ENCODE peak calls at places on chromosomes 4 and X, in five cellular contexts. S is GM23248, V is GM23338, E is hepatocyte, X is MM.1S. I is an unnamed sample. For H3K4me1, the result is how much of the 10 kb centered on the place peaks cover.

GRCh38 chr4:52202931-52203330 is 151.8 kb downstream of the SPATA18 start:
- DNase-seq in S (no peak), V (no peak), E (no peak), X (no peak), I (no peak)

GRCh38 chrX:37755073-37755472 is 24.8 kb upstream of the CYBB start:
- DNase-seq in S (no peak), V (no peak), E (no peak), X (peak), I (no peak)

GRCh38 chr4:147138171-147138570 is 192.5 kb upstream of the TTC29 start:
- DNase-seq in S (peak), V (no peak), E (no peak), X (no peak), I (no peak)

GRCh38 chr4:74794341-74794801 is at the start of gene BTC:
- DNase-seq in S (peak), V (peak), E (peak), X (peak), I (peak)

GRCh38 chr4:24413311-24413784 is 171.0 kb downstream of the DHX15 start:
- DNase-seq in S (no peak), V (peak), E (no peak), X (no peak), I (no peak)

GRCh38 chr4:41363384-41363981 is 106.8 kb downstream of the UCHL1 start:
- DNase-seq in S (peak), V (peak), E (no peak), X (no peak), I (peak)

GRCh38 chr4:40484346-40484745 is 145.3 kb downstream of the RBM47 start:
- DNase-seq in S (no peak), V (no peak), E (no peak), X (no peak), I (peak)

GRCh38 chr4:68654946-68655721 is 15.3 kb downstream of the UGT2B15 start:
- DNase-seq in S (no peak), V (no peak), E (no peak), X (no peak), I (peak)

GRCh38 chrX:76253432-76253831 is 80.6 kb downstream of the PBDC1 start:
- DNase-seq in S (peak), V (peak), E (peak), X (peak), I (peak)

GRCh38 chr4:14177987-14178386 is 550.5 kb upstream of the BOD1L1 start:
- DNase-seq in S (no peak), V (no peak), E (no peak), X (peak), I (no peak)

GRCh38 chrX:69107231-69107739 is 58.0 kb downstream of the PJA1 start:
- DNase-seq in S (no peak), V (peak), E (peak), X (no peak), I (peak)

GRCh38 chr4:121728798-121729226 is 32.0 kb upstream of the ANXA5 start:
- DNase-seq in S (peak), V (no peak), E (no peak), X (no peak), I (peak)

GRCh38 chr4:186901850-186902249 is 178.2 kb upstream of the FAT1 start:
- DNase-seq in S (no peak), V (no peak), E (no peak), X (no peak), I (no peak)

GRCh38 chr4:186900980-186901379 is 177.3 kb upstream of the FAT1 start:
- DNase-seq in S (no peak), V (no peak), E (no peak), X (no peak), I (no peak)

GRCh38 chr4:186906722-186907121 is 183.1 kb upstream of the FAT1 start:
- DNase-seq in S (no peak), V (no peak), E (no peak), X (no peak), I (no peak)

GRCh38 chr4:186902361-186902760 is 178.7 kb upstream of the FAT1 start:
- DNase-seq in S (no peak), V (no peak), E (peak), X (no peak), I (peak)

GRCh38 chr4:186904104-186904503 is 180.4 kb upstream of the FAT1 start:
- DNase-seq in S (peak), V (no peak), E (peak), X (no peak), I (peak)
- TF ChIP-seq EZH2phosphoT487 in S (no peak), V (no peak), E (no peak), X (no peak), I (no peak)

DNA sequence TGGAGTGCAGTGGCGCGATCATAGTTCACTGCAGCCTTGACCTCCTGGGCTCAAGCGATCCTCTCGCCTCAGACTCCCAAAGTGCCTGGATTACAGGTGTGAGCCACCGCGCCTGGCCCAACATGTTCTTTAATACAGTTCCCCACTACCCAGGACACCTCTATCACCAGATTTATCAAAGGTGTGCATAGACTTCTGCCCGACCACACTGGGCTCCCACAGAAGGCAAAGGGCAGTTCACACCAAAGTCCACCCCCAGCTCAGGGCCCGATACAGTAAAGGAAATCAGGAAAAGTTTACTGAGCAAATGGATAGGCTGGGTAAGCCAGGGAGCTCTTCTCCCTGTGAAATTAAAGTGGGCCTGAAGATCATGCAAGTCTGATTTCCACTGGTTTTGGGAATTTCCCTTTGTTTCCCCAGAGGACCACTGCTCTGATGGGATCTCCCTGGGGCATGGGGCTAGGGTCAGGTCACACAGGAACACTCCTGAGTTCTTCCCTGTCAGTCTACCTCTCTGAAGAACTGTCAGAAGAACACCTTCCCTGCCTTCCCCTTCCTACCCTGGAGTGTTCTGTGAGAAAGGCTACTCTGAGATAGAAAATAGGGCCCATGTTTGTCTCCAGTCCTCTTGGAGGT is 17.7 kb upstream of the PIM2 start:
- DNase-seq in S (no peak), V (no peak), E (no peak), X (no peak), I (no peak)
- H3K4me1 ChIP-seq in S (under half), V (under half), E (under half), X (half or more), I (under half)

DNA sequence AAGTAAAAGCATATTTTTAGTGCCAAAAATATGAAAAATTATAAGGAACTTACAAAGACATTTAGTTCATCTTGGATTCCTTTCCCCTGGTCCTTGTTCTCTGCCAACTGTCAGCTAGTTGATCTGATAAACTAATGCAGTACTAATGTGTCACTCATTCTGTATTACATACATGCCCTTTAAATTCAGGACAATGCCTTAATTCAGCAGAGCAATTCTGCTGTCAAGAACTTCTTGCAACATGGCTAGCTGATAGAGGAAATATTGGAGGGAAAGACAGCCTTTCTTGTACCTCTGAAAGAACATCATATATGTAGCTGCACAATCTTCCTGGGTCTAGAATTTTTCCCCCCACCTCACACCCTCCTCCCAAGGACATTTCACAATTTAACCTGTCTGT is 480.1 kb downstream of the RPA4 start:
- DNase-seq in S (no peak), V (no peak), E (no peak), X (no peak), I (no peak)
- TF ChIP-seq EZH2 in S (no peak), V (no peak), E (no peak), X (no peak), I (no peak)

DNA sequence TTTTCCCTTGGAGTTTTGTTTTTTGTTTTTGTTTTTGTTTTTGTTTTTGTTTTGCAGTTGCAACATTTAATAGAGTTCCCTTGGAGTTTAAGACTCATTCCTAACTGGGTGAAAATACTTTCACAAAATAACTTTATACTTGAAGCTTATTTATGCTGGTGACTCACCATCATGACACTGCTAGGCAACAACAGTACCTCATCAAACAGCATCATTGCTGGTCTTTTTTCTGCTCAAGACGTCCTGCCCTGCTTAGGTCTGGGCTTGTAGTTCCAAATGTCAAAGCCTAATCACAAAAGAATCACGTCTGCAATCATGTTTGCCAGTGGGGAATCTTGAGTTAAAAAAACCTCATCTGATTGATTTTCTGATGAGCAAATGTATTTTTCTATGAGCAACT is 105.7 kb upstream of the PRPS2 start:
- DNase-seq in S (no peak), V (no peak), E (no peak), X (no peak), I (peak)
- TF ChIP-seq EZH2phosphoT487 in S (no peak), V (no peak), E (no peak), X (no peak), I (no peak)

GRCh38 chr4:23337292-23337691 is 552.6 kb downstream of the PPARGC1A start:
- DNase-seq in S (no peak), V (peak), E (peak), X (peak), I (peak)

GRCh38 chr4:23333556-23333945 is 556.3 kb downstream of the PPARGC1A start:
- DNase-seq in S (no peak), V (no peak), E (no peak), X (no peak), I (peak)

GRCh38 chr4:23327120-23327519 is 562.7 kb downstream of the PPARGC1A start:
- DNase-seq in S (no peak), V (no peak), E (no peak), X (no peak), I (peak)

GRCh38 chr4:23333946-23334878 is 555.6 kb downstream of the PPARGC1A start:
- DNase-seq in S (peak), V (peak), E (peak), X (peak), I (peak)

DNA sequence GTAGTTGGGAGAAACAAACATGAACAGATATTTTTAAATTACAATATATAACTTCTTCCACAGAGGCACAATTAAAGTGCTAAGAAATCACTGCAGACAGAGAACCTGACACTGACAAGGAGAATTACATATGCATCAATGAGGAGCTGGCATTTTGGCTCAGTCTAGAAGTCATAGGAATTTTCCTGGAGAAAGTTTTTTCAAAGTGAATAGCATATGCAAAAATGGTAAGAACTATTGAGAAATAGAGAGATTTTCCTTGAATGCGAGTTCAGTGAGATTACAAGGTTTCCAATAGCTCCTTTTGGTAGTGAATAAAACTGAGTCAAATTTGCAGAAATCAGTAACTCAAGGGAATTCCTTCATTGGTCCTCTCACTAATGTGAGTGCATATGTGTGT is 557.6 kb downstream of the PPARGC1A start:
- DNase-seq in S (no peak), V (no peak), E (no peak), X (no peak), I (no peak)
- H3K4me1 ChIP-seq in S (under half), V (under half), E (under half), X (under half), I (under half)

GRCh38 chrX:129981207-129981553 is 1.3 kb upstream of the BCORL1 start:
- DNase-seq in S (no peak), V (no peak), E (no peak), X (no peak), I (no peak)
- TF ChIP-seq EZH2 in S (no peak), V (peak), E (no peak), X (no peak), I (no peak)

GRCh38 chr4:165293927-165294649 is 33.4 kb upstream of the MSMO1 start:
- DNase-seq in S (no peak), V (peak), E (no peak), X (no peak), I (no peak)
- TF ChIP-seq EZH2phosphoT487 in S (no peak), V (no peak), E (no peak), X (no peak), I (no peak)

GRCh38 chr4:84691800-84692199 is 108.9 kb downstream of the CDS1 start:
- DNase-seq in S (peak), V (no peak), E (no peak), X (no peak), I (no peak)
- H3K4me1 ChIP-seq in S (under half), V (under half), E (under half), X (under half), I (under half)

DNA sequence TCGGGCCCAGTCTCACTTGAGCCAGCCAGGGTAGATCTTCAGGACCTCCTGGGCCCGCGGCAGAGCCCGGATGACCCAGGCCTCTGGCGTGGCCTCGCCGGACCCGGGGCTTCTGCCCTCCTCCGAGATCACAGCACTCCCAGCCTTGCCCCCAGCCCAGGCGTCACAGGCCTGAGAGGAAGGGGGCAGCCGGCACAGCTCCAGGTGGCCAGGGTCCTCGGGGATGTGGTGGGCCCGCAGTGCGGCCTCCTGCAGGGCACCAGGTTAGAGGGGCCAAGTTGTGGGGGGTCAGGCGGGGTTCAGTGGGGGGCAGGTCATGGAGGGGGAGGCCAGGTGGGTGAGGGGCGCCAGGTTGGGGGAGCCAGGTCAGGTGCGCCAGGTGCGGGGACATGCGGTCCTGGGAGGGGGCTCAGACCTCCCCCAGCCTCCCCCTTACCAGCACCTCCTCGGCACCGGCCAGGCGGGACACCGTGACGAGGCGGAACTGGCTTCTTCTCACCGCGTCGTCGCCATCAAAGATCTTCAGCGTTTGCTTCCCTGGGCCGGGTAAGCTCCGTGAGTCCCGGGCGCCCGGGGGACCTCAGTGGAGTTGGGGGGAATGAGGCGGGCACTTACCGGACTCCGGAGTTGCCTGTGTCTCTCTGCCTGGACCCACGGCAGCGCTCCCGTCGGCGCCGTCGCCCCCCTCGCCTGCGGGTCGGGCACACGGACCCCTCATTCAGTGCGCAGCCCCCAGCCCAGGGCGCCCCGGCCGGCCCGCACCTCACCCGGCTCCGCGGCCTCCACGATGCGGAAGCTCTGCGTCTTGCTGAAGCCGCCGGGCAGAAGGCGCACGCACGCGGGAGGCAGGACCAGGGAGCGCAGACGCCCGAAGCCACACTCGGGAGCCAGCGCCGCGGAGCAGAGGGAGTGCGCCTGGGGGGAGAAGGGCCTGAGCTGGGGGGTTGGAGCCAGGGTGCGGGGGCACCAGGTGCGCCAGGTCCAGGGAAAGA is 6.0 kb downstream of the DGKQ start:
- DNase-seq in S (no peak), V (peak), E (no peak), X (no peak), I (no peak)
- TF ChIP-seq EZH2 in S (no peak), V (no peak), E (no peak), X (no peak), I (no peak)

I was measured in PC-3.